ENCODE peak calls at places on chromosome 18, in eight cellular contexts. H, P, L, R, E, B, T and N are unnamed samples.

GRCh38 chr18:48829443-48830149 is 121.2 kb downstream of the SMAD7 start:
- DNase-seq in H (no peak), P (peak), T (no peak), L (peak), R (peak), B (no peak), E (no peak), N (peak)

GRCh38 chr18:34809697-34810096 is 99.6 kb downstream of the DTNA start:
- DNase-seq in T (peak), L (no peak), E (peak), R (peak), P (peak), H (peak), B (no peak), N (peak)

GRCh38 chr18:32372381-32373061 is 98.2 kb downstream of the GAREM1 start:
- DNase-seq in E (no peak), H (no peak), L (no peak), P (no peak), B (no peak), R (no peak), T (peak), N (no peak)

GRCh38 chr18:24778810-24779418 is 318.5 kb downstream of the HRH4 start:
- DNase-seq in T (no peak), P (no peak), L (no peak), E (no peak), R (no peak), B (no peak), H (no peak), N (no peak)

GRCh38 chr18:62334110-62334509 is 9.0 kb downstream of the TNFRSF11A start:
- DNase-seq in R (no peak), E (no peak), L (no peak), B (no peak), T (no peak), P (peak), H (peak), N (no peak)

GRCh38 chr18:45589559-45590041 is 25.7 kb upstream of the SLC14A2 start:
- DNase-seq in P (no peak), B (no peak), H (no peak), E (no peak), T (no peak), R (peak), L (no peak), N (no peak)

GRCh38 chr18:44887227-44887631 is 206.5 kb downstream of the SETBP1 start:
- DNase-seq in P (no peak), E (no peak), B (no peak), R (no peak), L (no peak), T (no peak), H (no peak), N (no peak)

GRCh38 chr18:41155025-41155424 is 800.0 kb upstream of the PIK3C3 start:
- DNase-seq in E (no peak), P (no peak), T (no peak), L (no peak), B (no peak), R (no peak), H (no peak), N (no peak)

GRCh38 chr18:79848579-79849327 is 51.0 kb downstream of the KCNG2 start:
- DNase-seq in L (peak), B (no peak), R (no peak), H (no peak), T (no peak), P (peak), E (peak), N (no peak)

GRCh38 chr18:75003089-75003488 is 205.8 kb downstream of the PTGR3 start:
- DNase-seq in R (no peak), B (no peak), P (no peak), L (no peak), H (peak), E (no peak), T (no peak), N (no peak)

GRCh38 chr18:27871731-27872130 is 305.2 kb downstream of the CDH2 start:
- DNase-seq in L (no peak), E (no peak), T (no peak), P (no peak), H (no peak), B (no peak), R (no peak), N (no peak)

GRCh38 chr18:14089176-14089575 is 43.1 kb downstream of the ZNF519 start:
- DNase-seq in P (no peak), E (no peak), R (no peak), H (no peak), L (no peak), T (no peak), B (no peak), N (no peak)

GRCh38 chr18:65704051-65704450 is 46.8 kb upstream of the CDH7 start:
- DNase-seq in T (no peak), R (no peak), P (no peak), L (no peak), H (no peak), B (no peak), E (no peak), N (no peak)

GRCh38 chr18:10912790-10913560 is 236.4 kb downstream of the PIEZO2 start:
- DNase-seq in B (no peak), E (no peak), R (no peak), H (peak), T (no peak), L (no peak), P (no peak), N (no peak)

GRCh38 chr18:68662779-68663178 is 52.1 kb downstream of the TMX3 start:
- DNase-seq in B (no peak), E (no peak), H (no peak), T (no peak), L (no peak), R (peak), P (no peak), N (no peak)

GRCh38 chr18:34880403-34880802 is 160.8 kb upstream of the MAPRE2 start:
- DNase-seq in E (no peak), R (no peak), T (no peak), H (no peak), L (no peak), B (no peak), P (no peak), N (no peak)

GRCh38 chr18:12041561-12041960 is 52.1 kb upstream of the ANKRD62 start:
- DNase-seq in R (no peak), B (no peak), P (no peak), T (no peak), H (no peak), E (no peak), L (no peak), N (no peak)

GRCh38 chr18:34643982-34644381 is 66.1 kb upstream of the DTNA start:
- DNase-seq in L (no peak), E (no peak), T (no peak), B (no peak), P (no peak), R (no peak), H (peak), N (no peak)

GRCh38 chr18:74957588-74958224 is 251.2 kb downstream of the PTGR3 start:
- DNase-seq in R (no peak), L (no peak), E (no peak), B (no peak), H (no peak), T (no peak), P (no peak), N (no peak)

GRCh38 chr18:68803371-68803770 is 5.5 kb downstream of the CCDC102B start:
- DNase-seq in T (no peak), H (no peak), L (no peak), E (peak), P (no peak), B (no peak), R (no peak), N (peak)

GRCh38 chr18:36120297-36120696 is 8.8 kb downstream of the SLC39A6 start:
- DNase-seq in R (no peak), T (no peak), L (no peak), E (no peak), P (no peak), B (no peak), H (no peak), N (no peak)

GRCh38 chr18:10530852-10531251 is 5.0 kb downstream of the NAPG start:
- DNase-seq in E (no peak), T (no peak), L (no peak), R (no peak), B (no peak), H (no peak), P (no peak), N (no peak)

GRCh38 chr18:44741070-44741469 is 60.4 kb downstream of the SETBP1 start:
- DNase-seq in B (no peak), T (no peak), L (no peak), R (no peak), H (no peak), P (no peak), E (no peak), N (no peak)

GRCh38 chr18:23716516-23716915 is 27.3 kb downstream of the LAMA3 start:
- DNase-seq in T (no peak), B (no peak), L (no peak), E (no peak), R (peak), H (no peak), P (no peak), N (no peak)

GRCh38 chr18:45110577-45111506 is 430.2 kb downstream of the SETBP1 start:
- DNase-seq in B (no peak), E (no peak), R (no peak), L (no peak), H (no peak), P (no peak), T (no peak), N (peak)

GRCh38 chr18:79645291-79645983 is 34.2 kb upstream of the CTDP1 start:
- DNase-seq in H (no peak), B (no peak), E (no peak), L (no peak), R (no peak), P (no peak), T (no peak), N (peak)

GRCh38 chr18:2192562-2192961 is 378.7 kb downstream of the METTL4 start:
- DNase-seq in H (no peak), B (no peak), R (no peak), L (no peak), E (no peak), P (no peak), T (no peak), N (no peak)

GRCh38 chr18:75104483-75104882 is 104.5 kb downstream of the PTGR3 start:
- DNase-seq in H (no peak), R (no peak), T (no peak), L (peak), E (no peak), B (no peak), P (peak), N (no peak)

DNA sequence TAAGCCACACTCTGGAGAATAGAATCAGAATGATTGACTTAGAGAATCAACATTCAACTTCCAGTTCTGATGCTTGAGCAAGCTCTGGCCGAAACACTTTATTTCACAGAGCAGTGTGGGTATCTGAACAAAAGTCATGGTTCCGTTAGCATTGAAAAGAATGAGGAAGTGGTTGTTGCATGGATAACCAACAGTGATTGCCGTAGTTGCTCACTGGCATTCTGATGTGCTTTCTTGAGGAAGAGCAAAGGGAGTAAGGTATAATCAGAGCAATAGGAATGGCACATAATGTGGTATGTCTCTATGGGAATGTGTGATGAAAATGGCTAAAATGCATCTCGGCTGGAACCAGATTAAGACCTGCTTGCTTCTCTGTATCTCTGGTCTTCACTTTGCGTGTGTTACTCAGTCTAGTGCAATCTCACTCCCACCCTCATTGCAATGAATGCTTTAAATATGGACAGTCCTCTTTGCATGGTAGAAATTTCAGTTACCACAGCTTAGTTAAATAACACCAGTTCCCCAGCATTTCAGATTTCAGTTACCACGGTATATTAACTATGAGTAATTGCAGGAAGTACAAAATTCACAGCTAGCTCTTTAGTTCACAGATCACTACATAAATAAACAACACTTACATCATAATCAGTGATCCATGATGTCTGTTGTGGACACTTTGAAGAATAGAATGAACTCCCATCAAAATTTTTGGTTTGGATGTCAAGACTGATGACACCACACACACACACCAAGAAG is 7.8 kb upstream of the RAB12 start:
- DNase-seq in P (no peak), E (no peak), B (no peak), T (no peak), R (no peak), H (no peak), L (no peak), N (no peak)
- TF ChIP-seq POLR2AphosphoS5 in P (no peak), E (no peak), B (no peak), T (no peak), R (no peak), H (no peak), L (no peak), N (no peak)

DNA sequence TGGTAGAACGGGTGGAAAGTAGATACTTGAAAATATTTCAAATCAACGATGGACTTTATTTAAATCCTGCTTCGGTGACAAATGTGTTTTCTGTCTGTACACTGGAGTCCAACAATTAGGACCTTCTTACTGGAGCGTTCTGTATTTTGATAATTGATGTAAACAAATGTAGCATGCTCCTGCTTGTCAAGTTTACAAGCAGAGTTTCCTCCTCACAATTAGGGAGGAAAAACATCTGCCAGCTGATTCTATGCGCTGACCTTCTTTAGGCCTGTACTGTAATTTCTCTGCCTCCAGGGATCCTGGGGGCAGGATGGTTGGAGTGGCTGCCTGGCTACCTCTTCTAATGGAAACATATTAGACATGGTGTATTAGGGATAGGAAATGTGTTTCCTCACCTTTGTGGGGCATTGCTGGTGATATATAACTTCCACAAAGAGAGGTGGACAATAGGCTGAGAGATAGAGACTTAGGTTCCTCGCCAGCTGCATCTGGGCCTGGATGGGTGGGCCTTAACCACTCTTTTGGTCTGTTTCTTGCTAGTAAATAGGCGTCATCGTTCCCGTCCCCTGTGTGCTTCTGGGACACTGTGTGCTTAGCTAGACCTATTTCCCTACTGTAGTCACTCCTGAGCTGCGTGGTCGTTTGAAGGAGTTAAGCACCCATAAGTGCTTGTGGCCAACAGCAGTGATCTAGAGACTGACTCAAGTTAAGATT is 19.3 kb downstream of the GATA6 start:
- DNase-seq in P (no peak), T (no peak), E (no peak), H (peak), B (no peak), R (no peak), L (no peak), N (no peak)
- TF ChIP-seq POLR2AphosphoS5 in P (no peak), T (no peak), E (no peak), H (no peak), B (no peak), R (no peak), L (no peak), N (no peak)

DNA sequence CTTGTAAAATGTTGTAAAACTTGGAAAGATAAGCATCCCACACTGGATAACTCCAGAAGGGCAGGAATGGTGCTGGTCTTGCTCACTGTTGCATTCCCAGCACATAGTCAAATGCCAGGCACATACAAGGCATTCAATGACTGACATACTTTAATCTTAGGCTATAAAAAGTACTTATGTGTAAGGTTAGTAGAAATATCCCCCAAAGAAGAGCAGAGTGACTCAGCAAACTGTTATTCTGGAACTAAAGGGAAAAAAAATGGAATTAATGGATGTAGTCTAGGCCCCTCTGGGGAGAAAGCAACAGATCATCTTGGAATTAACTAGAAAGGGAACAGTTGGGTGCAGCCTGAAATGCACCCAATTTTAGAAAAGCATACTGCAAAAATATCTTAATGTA is 9.0 kb downstream of the ZBTB14 start:
- DNase-seq in P (no peak), L (no peak), E (no peak), H (no peak), B (no peak), R (no peak), T (no peak), N (no peak)
- TF ChIP-seq POLR2AphosphoS5 in P (no peak), L (no peak), E (no peak), H (no peak), B (no peak), R (no peak), T (no peak), N (no peak)

GRCh38 chr18:53682796-53683195 is 541.7 kb downstream of the MBD2 start:
- DNase-seq in T (no peak), P (no peak), L (no peak), H (no peak), B (no peak), R (no peak), E (no peak), N (no peak)
- TF ChIP-seq POLR2AphosphoS5 in T (no peak), P (no peak), L (no peak), H (no peak), B (no peak), R (no peak), E (no peak), N (no peak)